ENCODE peak calls at places on chromosomes 5 and 9, in nine cellular contexts. C, K, T, X, S, L, G, D and E are unnamed samples.

GRCh38 chr5:73692166-73692640 is 66.2 kb downstream of the ARHGEF28 start:
- DNase-seq in L (no peak), D (no peak), T (no peak), G (no peak), C (peak; percentile 77), X (no peak), K (no peak), S (peak; percentile 43), E (peak; percentile 80)

GRCh38 chr5:57725628-57726504 is 243.3 kb upstream of the ACTBL2 start:
- DNase-seq in C (no peak), G (no peak), K (no peak), D (peak; percentile 47), S (no peak), T (no peak), X (no peak), L (peak; percentile 8), E (no peak)

GRCh38 chr5:136082390-136083193 is 50.1 kb upstream of the SMAD5 start:
- DNase-seq in L (peak; percentile 84), D (peak; percentile 88), X (no peak), G (no peak), C (peak; percentile 69), T (peak; percentile 68), K (peak; percentile 21), S (peak; percentile 59), E (peak; percentile 81)

GRCh38 chr9:127066775-127067111 is 55.7 kb downstream of the ANGPTL2 start:
- DNase-seq in D (no peak), C (no peak), S (no peak), G (no peak), X (no peak), L (no peak), T (no peak), K (no peak), E (peak; percentile 42)

GRCh38 chr5:14082973-14083372 is 60.2 kb upstream of the TRIO start:
- DNase-seq in K (no peak), C (no peak), S (no peak), G (no peak), T (no peak), L (no peak), X (no peak), D (no peak), E (no peak)

GRCh38 chr9:121386442-121387175 is 16.6 kb upstream of the STOM start:
- DNase-seq in G (no peak), L (no peak), C (no peak), T (no peak), D (no peak), S (no peak), X (no peak), K (no peak), E (no peak)

GRCh38 chr9:1453636-1454035 is 403.5 kb downstream of the DMRT2 start:
- DNase-seq in G (no peak), D (no peak), S (no peak), T (no peak), C (no peak), L (no peak), X (no peak), K (no peak), E (no peak)

GRCh38 chr5:3200356-3200755 is 395.3 kb upstream of the IRX1 start:
- DNase-seq in L (no peak), S (no peak), D (no peak), X (peak; percentile 61), K (no peak), G (no peak), T (no peak), C (no peak), E (no peak)

GRCh38 chr9:101580076-101580475 is 14.7 kb downstream of the PPP3R2 start:
- DNase-seq in D (peak; percentile 40), K (no peak), X (no peak), G (no peak), C (no peak), S (no peak), L (no peak), T (no peak), E (no peak)

GRCh38 chr9:98811051-98811650 is 3.7 kb downstream of the GALNT12 start:
- DNase-seq in G (no peak), D (no peak), T (no peak), X (peak; percentile 23), S (peak; percentile 46), C (no peak), L (no peak), K (no peak), E (peak; percentile 84)

GRCh38 chr5:69493235-69493925 is 790 bp downstream of the OCLN start:
- DNase-seq in G (no peak), S (no peak), C (peak; percentile 81), T (peak; percentile 53), D (peak; percentile 14), K (peak; percentile 76), X (no peak), L (peak; percentile 74), E (no peak)

GRCh38 chr5:69491838-69492390 is 676 bp upstream of the OCLN start:
- DNase-seq in T (no peak), G (no peak), D (no peak), S (no peak), L (no peak), C (no peak), X (no peak), K (no peak), E (no peak)

GRCh38 chr5:69497006-69497520 is 4.5 kb downstream of the OCLN start:
- DNase-seq in S (no peak), K (no peak), L (no peak), X (no peak), T (no peak), C (no peak), G (no peak), D (no peak), E (no peak)

GRCh38 chr5:69492391-69493234 is at the start of gene OCLN:
- DNase-seq in C (peak; percentile 84), K (peak; percentile 81), G (peak; percentile 19), T (peak; percentile 86), D (peak; percentile 25), L (peak; percentile 85), X (peak; percentile 85), S (no peak), E (no peak)

GRCh38 chr5:69494481-69494880 is 1.9 kb downstream of the OCLN start:
- DNase-seq in T (no peak), S (no peak), C (no peak), L (no peak), D (no peak), X (no peak), G (no peak), K (no peak), E (no peak)
- H3K4me3 ChIP-seq in T (peak overlapping the region; percentile 59), S (no peak overlapping the region), C (peak overlapping the region; percentile 85), L (no peak overlapping the region), D (no peak overlapping the region), X (no peak overlapping the region), G (no peak overlapping the region), K (peak overlapping the region; percentile 90), E (no peak overlapping the region)

DNA sequence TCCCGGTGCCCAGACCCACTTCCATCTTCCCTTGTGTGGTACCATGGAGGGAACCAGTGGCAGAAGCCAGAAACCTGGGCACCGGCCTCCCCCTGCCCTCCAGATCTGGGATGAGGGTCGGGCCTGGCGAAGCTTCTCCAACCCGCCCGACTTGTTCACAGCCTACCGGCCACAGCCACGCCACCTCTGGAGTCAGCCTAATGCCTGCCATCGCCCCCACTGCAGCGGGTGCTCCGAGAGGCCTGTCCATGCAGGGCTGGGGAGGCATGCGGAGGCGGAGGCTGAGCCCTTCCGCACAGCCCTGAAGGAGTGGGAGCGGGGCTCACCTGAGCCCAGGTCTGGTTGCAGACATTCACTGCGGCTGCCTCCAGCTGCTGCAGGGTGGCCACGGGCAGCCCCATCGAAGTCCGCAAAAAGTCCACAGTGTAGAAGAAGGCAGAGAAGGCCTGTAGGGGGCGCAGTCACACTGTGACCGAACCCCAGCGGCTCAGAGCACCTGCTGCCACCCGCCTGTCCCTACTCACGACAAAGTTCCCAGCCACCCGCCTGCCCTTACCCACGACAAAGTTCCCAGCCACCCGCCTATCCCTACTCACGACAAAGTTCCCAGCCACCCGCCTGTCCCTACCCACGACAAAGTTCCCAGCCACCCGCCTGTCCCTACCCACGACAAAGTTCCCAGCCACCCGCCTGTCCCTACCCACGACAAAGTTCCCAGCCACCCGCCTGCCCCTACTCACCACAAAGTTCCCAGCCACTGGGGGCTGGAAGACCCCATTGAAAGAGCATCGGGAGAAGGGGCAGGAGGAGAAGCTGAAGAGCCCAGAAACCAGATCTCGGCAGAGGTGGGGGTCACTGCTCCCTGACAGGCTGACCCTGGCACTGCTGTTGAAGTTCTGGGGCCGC is 3.8 kb upstream of the NPDC1 start:
- DNase-seq in G (no peak), T (peak; percentile 84), X (no peak), D (peak; percentile 84), S (no peak), L (peak; percentile 86), C (peak; percentile 65), K (no peak), E (no peak)
- TF ChIP-seq CTCF in G (peak; percentile 64), T (no peak), X (no peak), D (peak; percentile 70), S (peak; percentile 55), L (peak; percentile 59), C (peak; percentile 59), K (peak; percentile 72), E (peak; percentile 66)

GRCh38 chr5:78591972-78592700 is 56.4 kb downstream of the LHFPL2 start:
- DNase-seq in L (no peak), K (no peak), C (peak; percentile 78), D (no peak), S (no peak), X (no peak), G (no peak), T (no peak), E (no peak)
- H3K4me3 ChIP-seq in L (no peak overlapping the region), K (peak overlapping the region; percentile 20), C (no peak overlapping the region), D (no peak overlapping the region), S (no peak overlapping the region), X (no peak overlapping the region), G (no peak overlapping the region), T (no peak overlapping the region), E (no peak overlapping the region)

GRCh38 chr5:119340597-119341218 is 15.1 kb upstream of the TNFAIP8 start:
- DNase-seq in X (no peak), K (peak; percentile 75), D (no peak), G (no peak), C (peak; percentile 97), S (no peak), L (no peak), T (no peak), E (no peak)
- TF ChIP-seq CTCF in X (no peak), K (no peak), D (no peak), G (no peak), C (peak; percentile 9), S (no peak), L (no peak), T (no peak), E (no peak)

GRCh38 chr5:126900796-126901195 is 123.9 kb downstream of the LMNB1 start:
- DNase-seq in K (no peak), T (no peak), D (no peak), C (no peak), S (no peak), G (no peak), X (no peak), L (no peak), E (no peak)
- H3K4me3 ChIP-seq in K (no peak overlapping the region), T (no peak overlapping the region), D (no peak overlapping the region), C (no peak overlapping the region), S (no peak overlapping the region), G (no peak overlapping the region), X (no peak overlapping the region), L (no peak overlapping the region), E (no peak overlapping the region)